ENCODE peak calls at places on chromosomes 11 and 22, in six cellular contexts. W is colonic mucosa, Z is adrenal gland, R is heart left ventricle, A is fibroblast of mammary gland, F is tibial artery. X is an unnamed sample.

GRCh38 chr11:14642873-14643696 is 519 bp upstream of the PDE3B start:
- DNase-seq in F (no peak), A (no peak), Z (no peak), R (no peak), W (no peak), X (no peak)

GRCh38 chr22:21642584-21643448 is 714 bp downstream of the SDF2L1 start:
- DNase-seq in Z (peak; percentile 51), A (peak; percentile 43), R (no peak), F (no peak), W (peak; percentile 78), X (peak; percentile 67)

GRCh38 chr11:92576315-92576714 is 351.7 kb downstream of the FAT3 start:
- DNase-seq in Z (no peak), A (no peak), W (no peak), R (no peak), F (no peak), X (no peak)

GRCh38 chr22:42168476-42168875 is 37.9 kb upstream of the CYP2D6 start:
- DNase-seq in Z (no peak), F (no peak), W (no peak), R (no peak), A (no peak), X (no peak)

GRCh38 chr11:33197915-33198727 is 36.8 kb upstream of the CSTF3 start:
- DNase-seq in W (no peak), Z (no peak), R (no peak), F (no peak), A (peak; percentile 31), X (no peak)

GRCh38 chr11:40030867-40031266 is 1428.6 kb downstream of the LRRC4C start:
- DNase-seq in A (no peak), F (no peak), R (no peak), W (no peak), Z (no peak), X (no peak)

GRCh38 chr11:88174627-88175003 is 628 bp downstream of the RAB38 start:
- DNase-seq in F (peak; percentile 51), R (peak; percentile 50), Z (peak; percentile 85), A (peak; percentile 80), W (peak; percentile 61), X (peak; percentile 50)

GRCh38 chr11:110366234-110366633 is 63.5 kb upstream of the FDX1 start:
- DNase-seq in W (no peak), Z (peak; percentile 87), A (no peak), R (peak; percentile 62), F (no peak), X (no peak)

GRCh38 chr11:64916040-64916847 is 765 bp downstream of the ATG2A start:
- DNase-seq in W (peak; percentile 53), R (peak; percentile 57), A (peak; percentile 74), Z (peak; percentile 58), F (peak; percentile 64), X (peak; percentile 35)

GRCh38 chr22:37228106-37229011 is 15.7 kb downstream of the RAC2 start:
- DNase-seq in R (peak; percentile 44), F (no peak), W (no peak), Z (peak; percentile 58), A (no peak), X (no peak)

GRCh38 chr11:2780850-2781412 is 81.1 kb upstream of the KCNQ1OT1 start:
- DNase-seq in R (no peak), F (peak; percentile 3), W (no peak), A (no peak), Z (no peak), X (no peak)

GRCh38 chr11:66240781-66241136 is 27.7 kb upstream of the RAB1B start:
- DNase-seq in R (no peak), W (no peak), A (no peak), Z (no peak), F (no peak), X (no peak)

GRCh38 chr11:66235141-66235540 is 33.3 kb upstream of the RAB1B start:
- DNase-seq in F (no peak), W (no peak), R (no peak), Z (no peak), A (no peak), X (no peak)

GRCh38 chr11:66239998-66240780 is 28.2 kb upstream of the RAB1B start:
- DNase-seq in Z (no peak), R (no peak), A (no peak), W (no peak), F (no peak), X (no peak)

GRCh38 chr11:66238786-66239413 is 29.5 kb upstream of the RAB1B start:
- DNase-seq in F (no peak), A (no peak), R (no peak), W (no peak), Z (no peak), X (no peak)

DNA sequence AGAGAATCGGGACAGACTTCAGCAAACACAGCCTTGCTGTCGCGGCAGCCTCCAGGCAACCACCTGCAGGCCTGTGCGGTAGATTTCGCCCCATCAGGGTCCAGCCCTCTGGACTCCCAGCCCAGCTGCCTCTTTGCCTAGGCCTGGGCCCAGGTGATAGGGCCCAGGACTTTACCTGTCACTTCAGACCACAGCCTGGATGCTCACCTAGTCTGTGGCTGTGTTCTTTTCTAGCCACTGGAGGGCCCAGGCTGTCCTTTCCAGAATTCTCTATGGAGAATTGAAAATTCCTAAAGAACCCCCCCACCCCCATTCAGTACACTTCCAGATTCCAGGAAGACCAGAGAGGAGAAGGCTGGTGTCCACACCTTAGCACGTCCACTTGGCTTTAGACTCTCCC is 30.6 kb upstream of the RAB1B start:
- DNase-seq in Z (no peak), W (no peak), R (no peak), A (no peak), F (no peak), X (no peak)
- TF ChIP-seq CTCF in Z (no peak), W (no peak), R (no peak), A (no peak), F (no peak), X (no peak)

GRCh38 chr11:38971141-38971540 is 2373.1 kb upstream of the RAG2 start:
- DNase-seq in F (no peak), W (no peak), R (no peak), A (no peak), Z (no peak), X (no peak)
- TF ChIP-seq CTCF in F (no peak), W (no peak), R (no peak), A (no peak), Z (no peak), X (no peak)

GRCh38 chr11:118876261-118876660 is 7.4 kb upstream of the CXCR5 start:
- DNase-seq in F (no peak), W (no peak), Z (no peak), A (no peak), R (no peak), X (no peak)

GRCh38 chr11:118868659-118869058 is 15.0 kb upstream of the CXCR5 start:
- DNase-seq in R (no peak), Z (no peak), A (no peak), W (no peak), F (no peak), X (no peak)

GRCh38 chr11:118872403-118872821 is 11.3 kb upstream of the CXCR5 start:
- DNase-seq in W (no peak), R (no peak), A (no peak), F (no peak), Z (no peak), X (no peak)

GRCh38 chr11:118873804-118874203 is 9.9 kb upstream of the CXCR5 start:
- DNase-seq in Z (no peak), F (no peak), R (no peak), A (no peak), W (no peak), X (no peak)

GRCh38 chr11:118870396-118871343 is 13.0 kb upstream of the CXCR5 start:
- DNase-seq in A (peak; percentile 24), R (no peak), W (peak; percentile 30), F (peak; percentile 71), Z (peak; percentile 74), X (peak; percentile 21)
- TF ChIP-seq CTCF in A (peak; percentile 13), R (peak; percentile 22), W (no peak), F (peak; percentile 19), Z (no peak), X (no peak)

GRCh38 chr11:44634401-44635281 is 69.2 kb downstream of the CD82 start:
- DNase-seq in F (peak; percentile 54), A (peak; percentile 86), Z (peak; percentile 98), R (peak; percentile 79), W (no peak), X (peak; percentile 86)

GRCh38 chr11:44632466-44633123 is 67.1 kb downstream of the CD82 start:
- DNase-seq in W (peak; percentile 31), R (peak; percentile 52), A (peak; percentile 36), F (no peak), Z (peak; percentile 58), X (no peak)

GRCh38 chr11:44630511-44631210 is 65.2 kb downstream of the CD82 start:
- DNase-seq in Z (no peak), R (peak; percentile 9), W (peak; percentile 10), A (no peak), F (no peak), X (no peak)

GRCh38 chr11:44631831-44632230 is 66.4 kb downstream of the CD82 start:
- DNase-seq in F (no peak), A (no peak), R (peak; percentile 33), Z (no peak), W (peak; percentile 11), X (no peak)

DNA sequence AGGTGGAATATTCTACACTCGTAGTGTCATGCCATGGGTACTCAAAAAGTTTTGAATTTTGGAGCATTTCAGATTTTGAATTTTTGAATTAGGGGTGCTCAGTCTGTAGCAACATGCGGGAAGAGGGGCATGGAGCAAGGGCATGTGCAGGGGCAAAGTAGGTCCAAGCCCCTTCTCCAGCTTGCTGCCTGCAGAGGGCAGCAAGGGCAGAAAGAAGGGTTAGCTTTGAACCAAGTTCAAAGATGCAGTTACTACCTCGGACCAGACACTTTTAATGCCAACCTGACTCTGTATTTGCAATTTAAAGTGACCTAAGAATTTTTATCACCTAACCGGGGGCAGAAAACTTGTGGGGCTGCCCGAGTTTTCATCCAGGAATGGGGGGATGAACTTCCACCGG is 68.2 kb downstream of the CD82 start:
- DNase-seq in F (no peak), W (no peak), Z (no peak), A (no peak), R (peak; percentile 12), X (no peak)
- TF ChIP-seq CTCF in F (no peak), W (no peak), Z (peak; percentile 31), A (peak; percentile 32), R (peak; percentile 52), X (no peak)

X was measured in nephron progenitor cell.